ENCODE peak calls at places on chromosome 20, in four cellular contexts. One of them, this sample, is unnamed.

GRCh38 chr20:46316984-46317684 is 8.8 kb upstream of the CDH22 start:
- DNase-seq in cardiac muscle cell: no peak
- DNase-seq in psoas muscle: no peak
- DNase-seq in activated effector memory CD4-positive, alpha-beta T cell treated with anti-CD3 and anti-CD28 coated beads, Interleukin-2, amount 50 U/mL, for 16 hours: no peak
- DNase-seq in this sample: no peak

GRCh38 chr20:36461600-36462439 is 79.5 kb upstream of the MYL9 start:
- DNase-seq in cardiac muscle cell: peak
- DNase-seq in psoas muscle: peak
- DNase-seq in activated effector memory CD4-positive, alpha-beta T cell treated with anti-CD3 and anti-CD28 coated beads, Interleukin-2, amount 50 U/mL, for 16 hours: peak
- DNase-seq in this sample: peak

GRCh38 chr20:21968486-21968885 is 263.0 kb downstream of the PAX1 start:
- DNase-seq in cardiac muscle cell: no peak
- DNase-seq in psoas muscle: no peak
- DNase-seq in activated effector memory CD4-positive, alpha-beta T cell treated with anti-CD3 and anti-CD28 coated beads, Interleukin-2, amount 50 U/mL, for 16 hours: no peak
- DNase-seq in this sample: peak

GRCh38 chr20:62262064-62262463 is 23.7 kb downstream of the OSBPL2 start:
- DNase-seq in cardiac muscle cell: no peak
- DNase-seq in psoas muscle: no peak
- DNase-seq in activated effector memory CD4-positive, alpha-beta T cell treated with anti-CD3 and anti-CD28 coated beads, Interleukin-2, amount 50 U/mL, for 16 hours: no peak
- DNase-seq in this sample: no peak

GRCh38 chr20:23602699-23603098 is 3.0 kb downstream of the CST9 start:
- DNase-seq in cardiac muscle cell: no peak
- DNase-seq in psoas muscle: no peak
- DNase-seq in activated effector memory CD4-positive, alpha-beta T cell treated with anti-CD3 and anti-CD28 coated beads, Interleukin-2, amount 50 U/mL, for 16 hours: no peak
- DNase-seq in this sample: no peak

GRCh38 chr20:4957939-4958362 is 43.4 kb downstream of the SLC23A2 start:
- DNase-seq in cardiac muscle cell: peak
- DNase-seq in psoas muscle: no peak
- DNase-seq in activated effector memory CD4-positive, alpha-beta T cell treated with anti-CD3 and anti-CD28 coated beads, Interleukin-2, amount 50 U/mL, for 16 hours: no peak
- DNase-seq in this sample: no peak

GRCh38 chr20:6746901-6747609 is 20.4 kb upstream of the BMP2 start:
- DNase-seq in cardiac muscle cell: no peak
- DNase-seq in psoas muscle: no peak
- DNase-seq in activated effector memory CD4-positive, alpha-beta T cell treated with anti-CD3 and anti-CD28 coated beads, Interleukin-2, amount 50 U/mL, for 16 hours: no peak
- DNase-seq in this sample: no peak

GRCh38 chr20:54123587-54124180 is 50.1 kb downstream of the CYP24A1 start:
- DNase-seq in cardiac muscle cell: peak
- DNase-seq in psoas muscle: no peak
- DNase-seq in activated effector memory CD4-positive, alpha-beta T cell treated with anti-CD3 and anti-CD28 coated beads, Interleukin-2, amount 50 U/mL, for 16 hours: no peak
- DNase-seq in this sample: peak

GRCh38 chr20:22743426-22743825 is 159.1 kb upstream of the FOXA2 start:
- DNase-seq in cardiac muscle cell: no peak
- DNase-seq in psoas muscle: no peak
- DNase-seq in activated effector memory CD4-positive, alpha-beta T cell treated with anti-CD3 and anti-CD28 coated beads, Interleukin-2, amount 50 U/mL, for 16 hours: no peak
- DNase-seq in this sample: no peak

GRCh38 chr20:44014807-44015732 is 100.4 kb downstream of the TOX2 start:
- DNase-seq in cardiac muscle cell: peak
- DNase-seq in psoas muscle: no peak
- DNase-seq in activated effector memory CD4-positive, alpha-beta T cell treated with anti-CD3 and anti-CD28 coated beads, Interleukin-2, amount 50 U/mL, for 16 hours: no peak
- DNase-seq in this sample: no peak

GRCh38 chr20:51598581-51598980 is 56.1 kb upstream of the NFATC2 start:
- DNase-seq in cardiac muscle cell: no peak
- DNase-seq in psoas muscle: no peak
- DNase-seq in activated effector memory CD4-positive, alpha-beta T cell treated with anti-CD3 and anti-CD28 coated beads, Interleukin-2, amount 50 U/mL, for 16 hours: no peak
- DNase-seq in this sample: no peak

GRCh38 chr20:24781061-24781980 is 167.7 kb upstream of the CST7 start:
- DNase-seq in cardiac muscle cell: peak
- DNase-seq in psoas muscle: no peak
- DNase-seq in activated effector memory CD4-positive, alpha-beta T cell treated with anti-CD3 and anti-CD28 coated beads, Interleukin-2, amount 50 U/mL, for 16 hours: peak
- DNase-seq in this sample: peak

GRCh38 chr20:3896302-3896701 is 7.1 kb downstream of the PANK2 start:
- DNase-seq in cardiac muscle cell: peak
- DNase-seq in psoas muscle: no peak
- DNase-seq in activated effector memory CD4-positive, alpha-beta T cell treated with anti-CD3 and anti-CD28 coated beads, Interleukin-2, amount 50 U/mL, for 16 hours: no peak
- DNase-seq in this sample: no peak

GRCh38 chr20:47748851-47749250 is 36.4 kb downstream of the SULF2 start:
- DNase-seq in cardiac muscle cell: no peak
- DNase-seq in psoas muscle: no peak
- DNase-seq in activated effector memory CD4-positive, alpha-beta T cell treated with anti-CD3 and anti-CD28 coated beads, Interleukin-2, amount 50 U/mL, for 16 hours: no peak
- DNase-seq in this sample: no peak

GRCh38 chr20:54027704-54028103 is 42.7 kb downstream of the BCAS1 start:
- DNase-seq in cardiac muscle cell: no peak
- DNase-seq in psoas muscle: no peak
- DNase-seq in activated effector memory CD4-positive, alpha-beta T cell treated with anti-CD3 and anti-CD28 coated beads, Interleukin-2, amount 50 U/mL, for 16 hours: no peak
- DNase-seq in this sample: no peak

GRCh38 chr20:51258582-51259175 is 235.8 kb upstream of the KCNG1 start:
- DNase-seq in cardiac muscle cell: peak
- DNase-seq in psoas muscle: no peak
- DNase-seq in activated effector memory CD4-positive, alpha-beta T cell treated with anti-CD3 and anti-CD28 coated beads, Interleukin-2, amount 50 U/mL, for 16 hours: no peak
- DNase-seq in this sample: no peak

GRCh38 chr20:8602389-8603116 is 466.3 kb upstream of the PLCB4 start:
- DNase-seq in cardiac muscle cell: peak
- DNase-seq in psoas muscle: no peak
- DNase-seq in activated effector memory CD4-positive, alpha-beta T cell treated with anti-CD3 and anti-CD28 coated beads, Interleukin-2, amount 50 U/mL, for 16 hours: no peak
- DNase-seq in this sample: no peak

GRCh38 chr20:63133481-63134091 is 82.3 kb downstream of the YTHDF1 start:
- DNase-seq in cardiac muscle cell: no peak
- DNase-seq in psoas muscle: no peak
- DNase-seq in activated effector memory CD4-positive, alpha-beta T cell treated with anti-CD3 and anti-CD28 coated beads, Interleukin-2, amount 50 U/mL, for 16 hours: peak
- DNase-seq in this sample: no peak

GRCh38 chr20:10540636-10541493 is 105.8 kb downstream of the SLX4IP start:
- DNase-seq in cardiac muscle cell: peak
- DNase-seq in psoas muscle: no peak
- DNase-seq in activated effector memory CD4-positive, alpha-beta T cell treated with anti-CD3 and anti-CD28 coated beads, Interleukin-2, amount 50 U/mL, for 16 hours: no peak
- DNase-seq in this sample: peak

GRCh38 chr20:44344723-44345122 is 7.9 kb downstream of the R3HDML start:
- DNase-seq in cardiac muscle cell: no peak
- DNase-seq in psoas muscle: no peak
- DNase-seq in activated effector memory CD4-positive, alpha-beta T cell treated with anti-CD3 and anti-CD28 coated beads, Interleukin-2, amount 50 U/mL, for 16 hours: no peak
- DNase-seq in this sample: no peak

This sample was measured in RKO.